ENCODE peak calls at places on chromosome 22, in six cellular contexts. U is left ventricle myocardium inferior, C is tibial nerve, H is PC-3, G is cardiac muscle cell, I is GM23338. K is an unnamed sample. For H3K27me3, the result is how much of the 10 kb centered on the place peaks cover.

GRCh38 chr22:37972527-37972926 is 11.8 kb downstream of the SOX10 start:
- DNase-seq in U (no peak), H (no peak), C (no peak), I (no peak), G (peak), K (no peak)

GRCh38 chr22:38110008-38110862 is at the start of gene BAIAP2L2:
- DNase-seq in G (no peak), C (no peak), I (peak), H (peak), U (no peak), K (no peak)

GRCh38 chr22:39684702-39685281 is 114.2 kb downstream of the CACNA1I start:
- DNase-seq in H (peak), C (no peak), G (no peak), U (no peak), I (no peak), K (no peak)

GRCh38 chr22:49216579-49216978 is 611.1 kb downstream of the BRD1 start:
- DNase-seq in C (no peak), I (no peak), U (peak), G (no peak), H (no peak), K (no peak)

GRCh38 chr22:49183826-49184216 is 643.9 kb downstream of the BRD1 start:
- DNase-seq in I (no peak), U (no peak), C (no peak), G (no peak), H (no peak), K (no peak)

GRCh38 chr22:42955842-42956241 is 59.1 kb downstream of the PACSIN2 start:
- DNase-seq in G (no peak), I (no peak), H (no peak), C (no peak), U (no peak), K (no peak)

GRCh38 chr22:49398115-49398514 is 429.6 kb downstream of the BRD1 start:
- DNase-seq in I (no peak), G (no peak), H (no peak), U (no peak), C (no peak), K (no peak)

GRCh38 chr22:32469799-32470212 is 4.8 kb upstream of the FBXO7 start:
- DNase-seq in G (peak), U (no peak), C (no peak), I (no peak), H (peak), K (no peak)

GRCh38 chr22:42434283-42434682 is 2.1 kb upstream of the NFAM1 start:
- DNase-seq in H (no peak), I (no peak), C (no peak), G (peak), U (no peak), K (peak)

DNA sequence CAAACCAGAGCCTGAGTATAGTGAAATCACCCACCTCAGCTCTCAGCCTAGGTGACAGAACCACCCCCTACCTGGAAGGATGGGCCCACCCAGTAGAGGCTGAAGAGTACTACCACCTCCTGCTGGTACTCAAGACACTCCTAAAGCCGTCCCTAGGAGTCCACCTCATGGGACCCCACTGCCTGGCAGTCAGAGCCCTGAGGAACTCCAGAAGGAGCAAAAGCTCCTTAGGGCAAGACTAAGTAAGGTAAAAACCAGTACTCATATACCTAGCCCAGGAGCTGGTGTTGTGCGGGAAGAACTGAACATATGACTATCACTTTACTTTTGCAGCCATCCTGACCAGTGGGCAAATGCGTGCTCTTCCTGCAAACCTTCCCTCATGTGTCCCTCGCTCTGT is 36.3 kb downstream of the HIRA start:
- DNase-seq in U (no peak), C (no peak), I (no peak), H (no peak), G (no peak), K (no peak)
- H3K27ac ChIP-seq in U (no peak), C (no peak), I (no peak), H (no peak), G (no peak), K (no peak)

GRCh38 chr22:22219140-22219996 is 25.2 kb upstream of the VPREB1 start:
- DNase-seq in G (no peak), I (no peak), U (no peak), C (no peak), H (no peak), K (no peak)
- H3K27me3 ChIP-seq in G (half or more), I (half or more), U (under half), C (under half), H (under half), K (under half)

DNA sequence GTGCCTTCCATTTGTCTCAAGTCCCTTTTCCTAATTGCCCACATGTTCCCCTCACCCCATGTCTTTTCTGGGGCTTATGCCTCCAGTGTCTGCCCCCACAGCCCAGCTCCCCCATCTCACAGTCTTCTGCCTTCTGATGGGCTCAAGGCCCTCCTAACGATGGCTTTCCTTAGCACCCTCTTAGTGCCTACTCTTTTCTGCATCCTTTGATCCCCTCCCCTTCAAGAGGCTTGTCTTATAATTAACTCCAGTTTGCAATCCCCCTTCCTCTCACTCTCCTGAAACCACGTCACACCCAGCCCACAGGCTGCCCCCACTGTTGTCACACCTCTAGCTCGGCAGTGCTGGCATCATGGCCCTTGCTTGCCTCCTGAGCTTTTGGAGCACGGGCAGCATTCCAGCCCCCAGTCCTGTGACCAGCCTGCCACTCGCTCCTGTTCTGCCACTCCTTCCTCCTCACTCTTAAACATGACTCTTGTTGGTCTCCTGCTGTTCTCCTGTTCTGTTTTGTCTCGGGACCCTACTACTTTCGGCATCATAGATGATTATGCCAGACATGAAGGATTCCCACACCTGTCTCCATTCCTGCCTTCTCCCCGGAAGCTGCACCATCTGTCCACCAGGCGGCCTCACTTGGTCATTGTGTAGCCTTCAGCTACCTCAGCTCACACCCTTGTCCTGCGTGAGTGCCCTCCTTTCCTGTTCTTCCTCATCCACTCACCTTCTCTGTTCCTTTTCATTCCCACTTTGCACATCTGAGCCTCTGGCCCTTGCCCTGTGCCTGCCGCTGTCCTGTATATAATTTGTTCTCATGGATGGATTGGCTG is 26.1 kb downstream of the UBE2L3 start:
- DNase-seq in U (peak), G (no peak), C (no peak), H (peak), I (peak), K (peak)
- TF ChIP-seq CTCF in U (peak), G (peak), C (no peak), H (peak), I (peak), K (peak)

GRCh38 chr22:45207981-45208664 is 32.6 kb downstream of the KIAA0930 start:
- DNase-seq in I (no peak), C (no peak), U (no peak), H (peak), G (no peak), K (no peak)
- H3K27ac ChIP-seq in I (no peak), C (no peak), U (no peak), H (peak), G (no peak), K (no peak)

K was measured in heart right ventricle.